ENCODE peak calls at places on chromosomes 3 and 15, in six cellular contexts. V is fibroblast of pulmonary artery, H is choroid plexus epithelial cell, Y is transverse colon, W is neural progenitor cell, G is breast epithelium. X is an unnamed sample.

GRCh38 chr3:158936530-158937113 is 134.8 kb downstream of the MFSD1 start:
- DNase-seq in H (no peak), V (no peak), W (peak), Y (no peak), G (no peak), X (no peak)

GRCh38 chr3:52554026-52554755 is 17.8 kb downstream of the UQCC5 start:
- DNase-seq in G (no peak), V (no peak), Y (no peak), H (no peak), W (no peak), X (no peak)

GRCh38 chr3:109952924-109953323 is 615.6 kb upstream of the DPPA4 start:
- DNase-seq in Y (no peak), W (no peak), V (peak), H (peak), G (no peak), X (no peak)

GRCh38 chr3:38968891-38969290 is 82.9 kb downstream of the SCN11A start:
- DNase-seq in G (no peak), Y (no peak), H (no peak), V (no peak), W (no peak), X (no peak)

GRCh38 chr15:100889359-100890058 is 9.9 kb downstream of the ALDH1A3 start:
- DNase-seq in W (no peak), V (peak), Y (peak), G (peak), H (peak), X (no peak)

GRCh38 chr3:195258449-195259145 is 12.4 kb downstream of the XXYLT1 start:
- DNase-seq in G (no peak), W (no peak), H (peak), Y (no peak), V (no peak), X (no peak)

GRCh38 chr3:119998166-119998565 is 96.1 kb downstream of the GSK3B start:
- DNase-seq in H (no peak), V (no peak), G (no peak), W (no peak), Y (no peak), X (no peak)

GRCh38 chr3:140540262-140540661 is 137.6 kb upstream of the TRIM42 start:
- DNase-seq in G (no peak), H (no peak), Y (no peak), W (no peak), V (no peak), X (no peak)

GRCh38 chr3:128404276-128405062 is 62.2 kb downstream of the DNAJB8 start:
- DNase-seq in H (no peak), W (no peak), G (no peak), Y (no peak), V (no peak), X (no peak)

GRCh38 chr3:123331006-123331405 is 117.9 kb downstream of the ADCY5 start:
- DNase-seq in H (no peak), V (no peak), G (no peak), Y (no peak), W (peak), X (peak)

GRCh38 chr3:25856902-25857518 is 67.1 kb downstream of the OXSM start:
- DNase-seq in V (peak), Y (no peak), W (peak), G (no peak), H (peak), X (no peak)

GRCh38 chr3:135310317-135310716 is 515.3 kb downstream of the EPHB1 start:
- DNase-seq in W (no peak), V (no peak), G (no peak), Y (no peak), H (no peak), X (no peak)

DNA sequence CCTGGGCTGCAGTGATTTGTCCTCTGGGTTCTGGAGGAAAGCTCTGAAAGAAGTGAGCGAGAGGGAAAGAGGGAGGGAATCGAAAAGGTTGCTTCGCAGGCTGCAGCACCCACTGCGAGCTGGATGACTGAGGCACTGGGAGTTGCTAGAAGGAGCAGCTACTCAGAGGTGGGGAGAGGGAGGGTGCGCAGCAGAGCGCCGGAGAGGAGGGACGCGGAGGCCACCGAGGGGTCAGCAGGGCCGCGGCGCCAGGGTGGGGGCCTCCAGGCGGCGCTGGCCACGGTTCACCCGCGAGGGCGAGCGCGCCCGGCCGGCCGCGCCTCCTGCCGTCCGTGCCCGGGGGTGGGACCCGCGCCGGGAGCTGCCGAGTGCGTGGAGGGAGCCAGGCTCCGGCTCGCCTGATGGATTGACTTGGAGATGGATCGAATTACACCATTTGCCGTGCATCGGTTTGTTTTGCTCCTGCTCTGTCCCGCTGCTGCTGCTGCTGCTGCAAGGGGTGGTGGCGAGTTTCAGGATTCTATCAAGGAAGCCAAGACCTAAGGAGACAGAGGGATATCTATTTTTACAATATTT is at the start of gene SEMA6D:
- DNase-seq in H (peak), V (peak), Y (peak), G (peak), W (peak), X (peak)
- TF ChIP-seq CTCF in H (peak), V (no peak), Y (peak), G (peak), W (peak), X (peak)

GRCh38 chr15:61226313-61227250 is 2.5 kb downstream of the RORA start:
- DNase-seq in Y (no peak), V (no peak), G (no peak), W (no peak), H (no peak), X (no peak)

GRCh38 chr15:61232266-61232665 is 3.2 kb upstream of the RORA start:
- DNase-seq in W (no peak), G (no peak), Y (no peak), H (no peak), V (no peak), X (no peak)

GRCh38 chr15:61227269-61228024 is 1.7 kb downstream of the RORA start:
- DNase-seq in W (peak), G (peak), H (peak), V (peak), Y (no peak), X (no peak)

GRCh38 chr15:61228025-61228901 is 839 bp downstream of the RORA start:
- DNase-seq in H (peak), Y (no peak), V (peak), G (no peak), W (peak), X (no peak)
- H3K4me3 ChIP-seq in H (peak), Y (peak), V (peak), G (peak), W (peak), X (peak)

GRCh38 chr3:182255095-182255600 is 538.2 kb upstream of the ATP11B start:
- DNase-seq in W (no peak), G (no peak), H (no peak), Y (no peak), V (no peak), X (no peak)

GRCh38 chr3:182257361-182257760 is 535.9 kb upstream of the ATP11B start:
- DNase-seq in G (no peak), W (no peak), V (no peak), Y (no peak), H (no peak), X (no peak)

GRCh38 chr3:182259579-182259978 is 533.7 kb upstream of the ATP11B start:
- DNase-seq in V (no peak), H (no peak), Y (no peak), W (peak), G (no peak), X (no peak)

GRCh38 chr3:182261084-182261483 is 532.2 kb upstream of the ATP11B start:
- DNase-seq in H (no peak), W (no peak), Y (no peak), G (no peak), V (no peak), X (no peak)

GRCh38 chr3:182258538-182259177 is 534.6 kb upstream of the ATP11B start:
- DNase-seq in Y (no peak), H (peak), V (peak), G (no peak), W (peak), X (no peak)
- TF ChIP-seq CTCF in Y (peak), H (peak), V (peak), G (peak), W (peak), X (no peak)

GRCh38 chr3:126780666-126781065 is 76.6 kb downstream of the CHCHD6 start:
- DNase-seq in V (no peak), G (no peak), Y (no peak), W (no peak), H (no peak), X (no peak)

GRCh38 chr3:126782554-126782953 is 78.5 kb downstream of the CHCHD6 start:
- DNase-seq in H (peak), Y (peak), V (peak), G (no peak), W (no peak), X (no peak)

GRCh38 chr3:126781889-126782491 is 78.0 kb downstream of the CHCHD6 start:
- DNase-seq in H (peak), Y (no peak), G (no peak), W (peak), V (peak), X (no peak)

GRCh38 chr3:126781406-126781805 is 77.4 kb downstream of the CHCHD6 start:
- DNase-seq in G (no peak), V (no peak), W (no peak), H (no peak), Y (no peak), X (no peak)

DNA sequence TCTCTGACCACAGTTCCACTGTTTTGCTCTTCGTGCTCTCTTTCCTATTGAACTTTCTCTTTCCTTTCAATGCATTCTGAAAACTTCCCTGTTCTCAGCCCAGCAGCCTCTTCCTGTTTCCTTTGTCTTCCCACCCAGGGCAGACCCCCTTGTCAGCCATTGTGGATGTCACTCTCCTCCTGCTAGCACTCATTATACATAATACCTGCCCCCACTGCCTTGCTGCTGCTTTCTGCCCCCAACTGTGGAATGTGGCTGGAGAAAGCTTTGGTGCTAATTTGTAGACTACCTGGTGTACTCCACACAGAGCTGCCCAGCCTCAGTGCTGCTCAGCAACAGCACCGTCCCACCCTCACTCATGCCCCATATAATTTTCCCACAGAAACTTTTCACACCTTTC is 80.2 kb downstream of the CHCHD6 start:
- DNase-seq in V (no peak), H (no peak), W (peak), G (no peak), Y (no peak), X (no peak)
- H3K4me3 ChIP-seq in V (no peak), H (no peak), W (peak), G (no peak), Y (no peak), X (no peak)

GRCh38 chr3:161700998-161701397 is 204.4 kb downstream of the OTOL1 start:
- DNase-seq in V (no peak), W (peak), Y (no peak), H (no peak), G (no peak), X (no peak)
- TF ChIP-seq CTCF in V (no peak), W (peak), Y (no peak), H (no peak), G (no peak), X (no peak)

GRCh38 chr3:165939141-165939540 is 101.9 kb upstream of the BCHE start:
- DNase-seq in W (no peak), V (no peak), G (no peak), H (no peak), Y (no peak), X (no peak)
- H3K4me3 ChIP-seq in W (no peak), V (no peak), G (no peak), H (no peak), Y (no peak), X (no peak)

GRCh38 chr3:45783667-45784066 is 12.7 kb downstream of the SLC6A20 start:
- DNase-seq in G (no peak), W (no peak), H (no peak), V (no peak), Y (no peak), X (peak)
- TF ChIP-seq CTCF in G (no peak), W (no peak), H (peak), V (no peak), Y (no peak), X (no peak)

DNA sequence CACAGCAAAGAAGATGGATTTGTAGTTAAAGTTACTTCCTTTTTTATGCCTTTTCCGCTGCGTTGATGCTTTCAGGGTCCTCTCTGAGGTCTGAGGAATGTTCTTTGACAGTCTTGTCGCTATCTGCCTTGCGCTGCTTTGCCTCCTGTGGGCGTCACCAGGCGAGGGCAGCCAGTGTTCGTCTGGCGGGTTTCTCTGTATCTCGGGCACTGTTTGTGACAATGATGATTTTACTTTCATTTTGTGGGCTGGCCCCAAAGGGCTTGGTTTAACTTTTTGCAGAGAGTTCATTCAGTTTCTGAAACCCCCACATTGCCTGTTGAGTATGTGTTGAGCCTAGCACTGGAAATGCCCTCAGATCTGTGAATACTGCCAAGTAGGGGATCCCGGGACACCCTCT is 24.6 kb upstream of the SACM1L start:
- DNase-seq in W (no peak), Y (peak), V (no peak), H (no peak), G (peak), X (no peak)
- H3K4me3 ChIP-seq in W (no peak), Y (peak), V (peak), H (no peak), G (peak), X (peak)

X was measured in coronary artery.